ENCODE peak calls at places on chromosomes 12 and 14, in nine cellular contexts. One of them, this sample, is unnamed.

GRCh38 chr14:105087963-105088811 is 23.0 kb upstream of the GPR132 start:
- DNase-seq in LHCN-M2: peak
- DNase-seq in stimulated activated CD4-positive, alpha-beta T cell treated with anti-CD3 and anti-CD28 coated beads, Interleukin-4, amount 100 ng/mL, for 48 hours: no peak
- DNase-seq in astrocyte of the spinal cord: peak
- DNase-seq in stimulated activated CD8-positive, alpha-beta memory T cell treated with anti-CD3 and anti-CD28 coated beads, Interleukin-2, amount 100 ng/mL, for 48 hours: no peak
- DNase-seq in HTR-8/SVneo: peak
- DNase-seq in natural killer cell: no peak
- DNase-seq in adrenal gland: peak
- DNase-seq in NCI-H510A treated with DMSO at 0.1 percent for 48 hours: no peak
- DNase-seq in this sample: peak

GRCh38 chr12:71567562-71567961 is 96.1 kb downstream of the ZFC3H1 start:
- DNase-seq in LHCN-M2: peak
- DNase-seq in stimulated activated CD4-positive, alpha-beta T cell treated with anti-CD3 and anti-CD28 coated beads, Interleukin-4, amount 100 ng/mL, for 48 hours: no peak
- DNase-seq in astrocyte of the spinal cord: no peak
- DNase-seq in stimulated activated CD8-positive, alpha-beta memory T cell treated with anti-CD3 and anti-CD28 coated beads, Interleukin-2, amount 100 ng/mL, for 48 hours: no peak
- DNase-seq in HTR-8/SVneo: no peak
- DNase-seq in natural killer cell: no peak
- DNase-seq in adrenal gland: peak
- DNase-seq in NCI-H510A treated with DMSO at 0.1 percent for 48 hours: peak
- DNase-seq in this sample: no peak

GRCh38 chr14:67359319-67359774 is 257 bp downstream of the ATP6V1D start:
- DNase-seq in LHCN-M2: peak
- DNase-seq in stimulated activated CD4-positive, alpha-beta T cell treated with anti-CD3 and anti-CD28 coated beads, Interleukin-4, amount 100 ng/mL, for 48 hours: peak
- DNase-seq in astrocyte of the spinal cord: no peak
- DNase-seq in stimulated activated CD8-positive, alpha-beta memory T cell treated with anti-CD3 and anti-CD28 coated beads, Interleukin-2, amount 100 ng/mL, for 48 hours: no peak
- DNase-seq in HTR-8/SVneo: peak
- DNase-seq in natural killer cell: no peak
- DNase-seq in adrenal gland: peak
- DNase-seq in NCI-H510A treated with DMSO at 0.1 percent for 48 hours: no peak
- DNase-seq in this sample: peak

GRCh38 chr12:113314121-113314529 is 20.8 kb downstream of the SLC8B1 start:
- DNase-seq in LHCN-M2: no peak
- DNase-seq in stimulated activated CD4-positive, alpha-beta T cell treated with anti-CD3 and anti-CD28 coated beads, Interleukin-4, amount 100 ng/mL, for 48 hours: no peak
- DNase-seq in astrocyte of the spinal cord: no peak
- DNase-seq in stimulated activated CD8-positive, alpha-beta memory T cell treated with anti-CD3 and anti-CD28 coated beads, Interleukin-2, amount 100 ng/mL, for 48 hours: no peak
- DNase-seq in HTR-8/SVneo: no peak
- DNase-seq in natural killer cell: no peak
- DNase-seq in adrenal gland: no peak
- DNase-seq in NCI-H510A treated with DMSO at 0.1 percent for 48 hours: no peak
- DNase-seq in this sample: no peak

GRCh38 chr12:116665666-116666304 is 72.1 kb downstream of the SPRING1 start:
- DNase-seq in LHCN-M2: no peak
- DNase-seq in stimulated activated CD4-positive, alpha-beta T cell treated with anti-CD3 and anti-CD28 coated beads, Interleukin-4, amount 100 ng/mL, for 48 hours: no peak
- DNase-seq in astrocyte of the spinal cord: no peak
- DNase-seq in stimulated activated CD8-positive, alpha-beta memory T cell treated with anti-CD3 and anti-CD28 coated beads, Interleukin-2, amount 100 ng/mL, for 48 hours: no peak
- DNase-seq in HTR-8/SVneo: no peak
- DNase-seq in natural killer cell: no peak
- DNase-seq in adrenal gland: no peak
- DNase-seq in NCI-H510A treated with DMSO at 0.1 percent for 48 hours: no peak
- DNase-seq in this sample: no peak

GRCh38 chr12:47303207-47303606 is 223.4 kb upstream of the AMIGO2 start:
- DNase-seq in LHCN-M2: no peak
- DNase-seq in stimulated activated CD4-positive, alpha-beta T cell treated with anti-CD3 and anti-CD28 coated beads, Interleukin-4, amount 100 ng/mL, for 48 hours: no peak
- DNase-seq in astrocyte of the spinal cord: peak
- DNase-seq in stimulated activated CD8-positive, alpha-beta memory T cell treated with anti-CD3 and anti-CD28 coated beads, Interleukin-2, amount 100 ng/mL, for 48 hours: no peak
- DNase-seq in HTR-8/SVneo: no peak
- DNase-seq in natural killer cell: no peak
- DNase-seq in adrenal gland: no peak
- DNase-seq in NCI-H510A treated with DMSO at 0.1 percent for 48 hours: no peak
- DNase-seq in this sample: no peak

GRCh38 chr14:91140672-91141071 is 26.8 kb downstream of the DGLUCY start:
- DNase-seq in LHCN-M2: peak
- DNase-seq in stimulated activated CD4-positive, alpha-beta T cell treated with anti-CD3 and anti-CD28 coated beads, Interleukin-4, amount 100 ng/mL, for 48 hours: no peak
- DNase-seq in astrocyte of the spinal cord: peak
- DNase-seq in stimulated activated CD8-positive, alpha-beta memory T cell treated with anti-CD3 and anti-CD28 coated beads, Interleukin-2, amount 100 ng/mL, for 48 hours: no peak
- DNase-seq in HTR-8/SVneo: peak
- DNase-seq in natural killer cell: no peak
- DNase-seq in adrenal gland: no peak
- DNase-seq in NCI-H510A treated with DMSO at 0.1 percent for 48 hours: peak
- DNase-seq in this sample: peak

GRCh38 chr14:33590891-33591630 is 359.8 kb downstream of the EGLN3 start:
- DNase-seq in LHCN-M2: no peak
- DNase-seq in stimulated activated CD4-positive, alpha-beta T cell treated with anti-CD3 and anti-CD28 coated beads, Interleukin-4, amount 100 ng/mL, for 48 hours: no peak
- DNase-seq in astrocyte of the spinal cord: no peak
- DNase-seq in stimulated activated CD8-positive, alpha-beta memory T cell treated with anti-CD3 and anti-CD28 coated beads, Interleukin-2, amount 100 ng/mL, for 48 hours: no peak
- DNase-seq in HTR-8/SVneo: no peak
- DNase-seq in natural killer cell: no peak
- DNase-seq in adrenal gland: no peak
- DNase-seq in NCI-H510A treated with DMSO at 0.1 percent for 48 hours: no peak
- DNase-seq in this sample: no peak

GRCh38 chr12:93378373-93379310 is 917 bp downstream of the NUDT4 start:
- DNase-seq in LHCN-M2: peak
- DNase-seq in stimulated activated CD4-positive, alpha-beta T cell treated with anti-CD3 and anti-CD28 coated beads, Interleukin-4, amount 100 ng/mL, for 48 hours: peak
- DNase-seq in astrocyte of the spinal cord: peak
- DNase-seq in stimulated activated CD8-positive, alpha-beta memory T cell treated with anti-CD3 and anti-CD28 coated beads, Interleukin-2, amount 100 ng/mL, for 48 hours: peak
- DNase-seq in HTR-8/SVneo: peak
- DNase-seq in natural killer cell: peak
- DNase-seq in adrenal gland: peak
- DNase-seq in NCI-H510A treated with DMSO at 0.1 percent for 48 hours: peak
- DNase-seq in this sample: no peak

GRCh38 chr12:27817761-27818160 is 37.7 kb upstream of the MANSC4 start:
- DNase-seq in LHCN-M2: peak
- DNase-seq in stimulated activated CD4-positive, alpha-beta T cell treated with anti-CD3 and anti-CD28 coated beads, Interleukin-4, amount 100 ng/mL, for 48 hours: no peak
- DNase-seq in astrocyte of the spinal cord: no peak
- DNase-seq in stimulated activated CD8-positive, alpha-beta memory T cell treated with anti-CD3 and anti-CD28 coated beads, Interleukin-2, amount 100 ng/mL, for 48 hours: no peak
- DNase-seq in HTR-8/SVneo: no peak
- DNase-seq in natural killer cell: no peak
- DNase-seq in adrenal gland: no peak
- DNase-seq in NCI-H510A treated with DMSO at 0.1 percent for 48 hours: no peak
- DNase-seq in this sample: no peak

GRCh38 chr14:24976599-24976998 is 73.3 kb downstream of the STXBP6 start:
- DNase-seq in LHCN-M2: no peak
- DNase-seq in stimulated activated CD4-positive, alpha-beta T cell treated with anti-CD3 and anti-CD28 coated beads, Interleukin-4, amount 100 ng/mL, for 48 hours: no peak
- DNase-seq in astrocyte of the spinal cord: no peak
- DNase-seq in stimulated activated CD8-positive, alpha-beta memory T cell treated with anti-CD3 and anti-CD28 coated beads, Interleukin-2, amount 100 ng/mL, for 48 hours: no peak
- DNase-seq in HTR-8/SVneo: no peak
- DNase-seq in natural killer cell: no peak
- DNase-seq in adrenal gland: no peak
- DNase-seq in NCI-H510A treated with DMSO at 0.1 percent for 48 hours: no peak
- DNase-seq in this sample: no peak

GRCh38 chr12:79344855-79345840 is 345.6 kb downstream of the PAWR start:
- DNase-seq in LHCN-M2: peak
- DNase-seq in stimulated activated CD4-positive, alpha-beta T cell treated with anti-CD3 and anti-CD28 coated beads, Interleukin-4, amount 100 ng/mL, for 48 hours: no peak
- DNase-seq in astrocyte of the spinal cord: peak
- DNase-seq in stimulated activated CD8-positive, alpha-beta memory T cell treated with anti-CD3 and anti-CD28 coated beads, Interleukin-2, amount 100 ng/mL, for 48 hours: no peak
- DNase-seq in HTR-8/SVneo: peak
- DNase-seq in natural killer cell: no peak
- DNase-seq in adrenal gland: peak
- DNase-seq in NCI-H510A treated with DMSO at 0.1 percent for 48 hours: peak
- DNase-seq in this sample: peak

GRCh38 chr12:120043421-120043820 is 54.4 kb downstream of the BICDL1 start:
- DNase-seq in LHCN-M2: no peak
- DNase-seq in stimulated activated CD4-positive, alpha-beta T cell treated with anti-CD3 and anti-CD28 coated beads, Interleukin-4, amount 100 ng/mL, for 48 hours: no peak
- DNase-seq in astrocyte of the spinal cord: no peak
- DNase-seq in stimulated activated CD8-positive, alpha-beta memory T cell treated with anti-CD3 and anti-CD28 coated beads, Interleukin-2, amount 100 ng/mL, for 48 hours: no peak
- DNase-seq in HTR-8/SVneo: no peak
- DNase-seq in natural killer cell: no peak
- DNase-seq in adrenal gland: no peak
- DNase-seq in NCI-H510A treated with DMSO at 0.1 percent for 48 hours: peak
- DNase-seq in this sample: no peak

GRCh38 chr14:93009471-93010117 is 86.6 kb downstream of the CHGA start:
- DNase-seq in LHCN-M2: peak
- DNase-seq in stimulated activated CD4-positive, alpha-beta T cell treated with anti-CD3 and anti-CD28 coated beads, Interleukin-4, amount 100 ng/mL, for 48 hours: no peak
- DNase-seq in astrocyte of the spinal cord: no peak
- DNase-seq in stimulated activated CD8-positive, alpha-beta memory T cell treated with anti-CD3 and anti-CD28 coated beads, Interleukin-2, amount 100 ng/mL, for 48 hours: no peak
- DNase-seq in HTR-8/SVneo: no peak
- DNase-seq in natural killer cell: no peak
- DNase-seq in adrenal gland: no peak
- DNase-seq in NCI-H510A treated with DMSO at 0.1 percent for 48 hours: no peak
- DNase-seq in this sample: no peak

GRCh38 chr14:80364274-80364673 is 153.0 kb upstream of the DIO2 start:
- DNase-seq in LHCN-M2: peak
- DNase-seq in stimulated activated CD4-positive, alpha-beta T cell treated with anti-CD3 and anti-CD28 coated beads, Interleukin-4, amount 100 ng/mL, for 48 hours: no peak
- DNase-seq in astrocyte of the spinal cord: peak
- DNase-seq in stimulated activated CD8-positive, alpha-beta memory T cell treated with anti-CD3 and anti-CD28 coated beads, Interleukin-2, amount 100 ng/mL, for 48 hours: no peak
- DNase-seq in HTR-8/SVneo: no peak
- DNase-seq in natural killer cell: no peak
- DNase-seq in adrenal gland: no peak
- DNase-seq in NCI-H510A treated with DMSO at 0.1 percent for 48 hours: peak
- DNase-seq in this sample: no peak

GRCh38 chr14:65808390-65808789 is 395.9 kb downstream of the FUT8 start:
- DNase-seq in LHCN-M2: no peak
- DNase-seq in stimulated activated CD4-positive, alpha-beta T cell treated with anti-CD3 and anti-CD28 coated beads, Interleukin-4, amount 100 ng/mL, for 48 hours: no peak
- DNase-seq in astrocyte of the spinal cord: no peak
- DNase-seq in stimulated activated CD8-positive, alpha-beta memory T cell treated with anti-CD3 and anti-CD28 coated beads, Interleukin-2, amount 100 ng/mL, for 48 hours: no peak
- DNase-seq in HTR-8/SVneo: no peak
- DNase-seq in natural killer cell: no peak
- DNase-seq in adrenal gland: no peak
- DNase-seq in NCI-H510A treated with DMSO at 0.1 percent for 48 hours: no peak
- DNase-seq in this sample: no peak

GRCh38 chr12:51009038-51009437 is 17.1 kb downstream of the SLC11A2 start:
- DNase-seq in LHCN-M2: peak
- DNase-seq in stimulated activated CD4-positive, alpha-beta T cell treated with anti-CD3 and anti-CD28 coated beads, Interleukin-4, amount 100 ng/mL, for 48 hours: peak
- DNase-seq in astrocyte of the spinal cord: peak
- DNase-seq in stimulated activated CD8-positive, alpha-beta memory T cell treated with anti-CD3 and anti-CD28 coated beads, Interleukin-2, amount 100 ng/mL, for 48 hours: no peak
- DNase-seq in HTR-8/SVneo: no peak
- DNase-seq in natural killer cell: peak
- DNase-seq in adrenal gland: peak
- DNase-seq in NCI-H510A treated with DMSO at 0.1 percent for 48 hours: no peak
- DNase-seq in this sample: no peak

GRCh38 chr14:55327179-55327578 is 56.0 kb downstream of the FBXO34 start:
- DNase-seq in LHCN-M2: no peak
- DNase-seq in stimulated activated CD4-positive, alpha-beta T cell treated with anti-CD3 and anti-CD28 coated beads, Interleukin-4, amount 100 ng/mL, for 48 hours: no peak
- DNase-seq in astrocyte of the spinal cord: no peak
- DNase-seq in stimulated activated CD8-positive, alpha-beta memory T cell treated with anti-CD3 and anti-CD28 coated beads, Interleukin-2, amount 100 ng/mL, for 48 hours: no peak
- DNase-seq in HTR-8/SVneo: no peak
- DNase-seq in natural killer cell: no peak
- DNase-seq in adrenal gland: no peak
- DNase-seq in NCI-H510A treated with DMSO at 0.1 percent for 48 hours: no peak
- DNase-seq in this sample: no peak

GRCh38 chr12:109703684-109704083 is 9.9 kb upstream of the FAM222A start:
- DNase-seq in LHCN-M2: no peak
- DNase-seq in stimulated activated CD4-positive, alpha-beta T cell treated with anti-CD3 and anti-CD28 coated beads, Interleukin-4, amount 100 ng/mL, for 48 hours: no peak
- DNase-seq in astrocyte of the spinal cord: no peak
- DNase-seq in stimulated activated CD8-positive, alpha-beta memory T cell treated with anti-CD3 and anti-CD28 coated beads, Interleukin-2, amount 100 ng/mL, for 48 hours: no peak
- DNase-seq in HTR-8/SVneo: no peak
- DNase-seq in natural killer cell: no peak
- DNase-seq in adrenal gland: no peak
- DNase-seq in NCI-H510A treated with DMSO at 0.1 percent for 48 hours: no peak
- DNase-seq in this sample: no peak

GRCh38 chr14:30621354-30621953 is 665 bp upstream of the SCFD1 start:
- DNase-seq in LHCN-M2: no peak
- DNase-seq in stimulated activated CD4-positive, alpha-beta T cell treated with anti-CD3 and anti-CD28 coated beads, Interleukin-4, amount 100 ng/mL, for 48 hours: no peak
- DNase-seq in astrocyte of the spinal cord: no peak
- DNase-seq in stimulated activated CD8-positive, alpha-beta memory T cell treated with anti-CD3 and anti-CD28 coated beads, Interleukin-2, amount 100 ng/mL, for 48 hours: no peak
- DNase-seq in HTR-8/SVneo: no peak
- DNase-seq in natural killer cell: no peak
- DNase-seq in adrenal gland: peak
- DNase-seq in NCI-H510A treated with DMSO at 0.1 percent for 48 hours: peak
- DNase-seq in this sample: peak

GRCh38 chr14:103057028-103057371 is 349 bp downstream of the CDC42BPB start:
- DNase-seq in LHCN-M2: peak
- DNase-seq in stimulated activated CD4-positive, alpha-beta T cell treated with anti-CD3 and anti-CD28 coated beads, Interleukin-4, amount 100 ng/mL, for 48 hours: no peak
- DNase-seq in astrocyte of the spinal cord: peak
- DNase-seq in stimulated activated CD8-positive, alpha-beta memory T cell treated with anti-CD3 and anti-CD28 coated beads, Interleukin-2, amount 100 ng/mL, for 48 hours: no peak
- DNase-seq in HTR-8/SVneo: no peak
- DNase-seq in natural killer cell: no peak
- DNase-seq in adrenal gland: no peak
- DNase-seq in NCI-H510A treated with DMSO at 0.1 percent for 48 hours: no peak
- DNase-seq in this sample: no peak

GRCh38 chr14:31568671-31569070 is 7.5 kb downstream of the NUBPL start:
- DNase-seq in LHCN-M2: peak
- DNase-seq in stimulated activated CD4-positive, alpha-beta T cell treated with anti-CD3 and anti-CD28 coated beads, Interleukin-4, amount 100 ng/mL, for 48 hours: no peak
- DNase-seq in astrocyte of the spinal cord: peak
- DNase-seq in stimulated activated CD8-positive, alpha-beta memory T cell treated with anti-CD3 and anti-CD28 coated beads, Interleukin-2, amount 100 ng/mL, for 48 hours: no peak
- DNase-seq in HTR-8/SVneo: no peak
- DNase-seq in natural killer cell: no peak
- DNase-seq in adrenal gland: peak
- DNase-seq in NCI-H510A treated with DMSO at 0.1 percent for 48 hours: no peak
- DNase-seq in this sample: no peak

GRCh38 chr12:49043856-49044258 is 16.7 kb downstream of the KMT2D start:
- DNase-seq in LHCN-M2: peak
- DNase-seq in stimulated activated CD4-positive, alpha-beta T cell treated with anti-CD3 and anti-CD28 coated beads, Interleukin-4, amount 100 ng/mL, for 48 hours: peak
- DNase-seq in astrocyte of the spinal cord: peak
- DNase-seq in stimulated activated CD8-positive, alpha-beta memory T cell treated with anti-CD3 and anti-CD28 coated beads, Interleukin-2, amount 100 ng/mL, for 48 hours: peak
- DNase-seq in HTR-8/SVneo: no peak
- DNase-seq in natural killer cell: peak
- DNase-seq in adrenal gland: peak
- DNase-seq in NCI-H510A treated with DMSO at 0.1 percent for 48 hours: peak
- DNase-seq in this sample: no peak

GRCh38 chr12:98719515-98720504 is 74.7 kb downstream of the APAF1 start:
- DNase-seq in LHCN-M2: no peak
- DNase-seq in stimulated activated CD4-positive, alpha-beta T cell treated with anti-CD3 and anti-CD28 coated beads, Interleukin-4, amount 100 ng/mL, for 48 hours: no peak
- DNase-seq in astrocyte of the spinal cord: no peak
- DNase-seq in stimulated activated CD8-positive, alpha-beta memory T cell treated with anti-CD3 and anti-CD28 coated beads, Interleukin-2, amount 100 ng/mL, for 48 hours: no peak
- DNase-seq in HTR-8/SVneo: no peak
- DNase-seq in natural killer cell: no peak
- DNase-seq in adrenal gland: no peak
- DNase-seq in NCI-H510A treated with DMSO at 0.1 percent for 48 hours: no peak
- DNase-seq in this sample: no peak

GRCh38 chr14:71488703-71489141 is 443.5 kb upstream of the RGS6 start:
- DNase-seq in LHCN-M2: peak
- DNase-seq in stimulated activated CD4-positive, alpha-beta T cell treated with anti-CD3 and anti-CD28 coated beads, Interleukin-4, amount 100 ng/mL, for 48 hours: no peak
- DNase-seq in astrocyte of the spinal cord: peak
- DNase-seq in stimulated activated CD8-positive, alpha-beta memory T cell treated with anti-CD3 and anti-CD28 coated beads, Interleukin-2, amount 100 ng/mL, for 48 hours: no peak
- DNase-seq in HTR-8/SVneo: no peak
- DNase-seq in natural killer cell: no peak
- DNase-seq in adrenal gland: no peak
- DNase-seq in NCI-H510A treated with DMSO at 0.1 percent for 48 hours: no peak
- DNase-seq in this sample: no peak

GRCh38 chr12:53729659-53730058 is 2.4 kb upstream of the CALCOCO1 start:
- DNase-seq in LHCN-M2: peak
- DNase-seq in stimulated activated CD4-positive, alpha-beta T cell treated with anti-CD3 and anti-CD28 coated beads, Interleukin-4, amount 100 ng/mL, for 48 hours: no peak
- DNase-seq in astrocyte of the spinal cord: no peak
- DNase-seq in stimulated activated CD8-positive, alpha-beta memory T cell treated with anti-CD3 and anti-CD28 coated beads, Interleukin-2, amount 100 ng/mL, for 48 hours: no peak
- DNase-seq in HTR-8/SVneo: no peak
- DNase-seq in natural killer cell: no peak
- DNase-seq in adrenal gland: no peak
- DNase-seq in NCI-H510A treated with DMSO at 0.1 percent for 48 hours: no peak
- DNase-seq in this sample: no peak

GRCh38 chr12:12899530-12900380 is 8.4 kb downstream of the GPRC5A start:
- DNase-seq in LHCN-M2: peak
- DNase-seq in stimulated activated CD4-positive, alpha-beta T cell treated with anti-CD3 and anti-CD28 coated beads, Interleukin-4, amount 100 ng/mL, for 48 hours: peak
- DNase-seq in astrocyte of the spinal cord: peak
- DNase-seq in stimulated activated CD8-positive, alpha-beta memory T cell treated with anti-CD3 and anti-CD28 coated beads, Interleukin-2, amount 100 ng/mL, for 48 hours: no peak
- DNase-seq in HTR-8/SVneo: no peak
- DNase-seq in natural killer cell: no peak
- DNase-seq in adrenal gland: peak
- DNase-seq in NCI-H510A treated with DMSO at 0.1 percent for 48 hours: no peak
- DNase-seq in this sample: peak

GRCh38 chr14:96095581-96096476 is 56.7 kb downstream of the C14orf132 start:
- DNase-seq in LHCN-M2: peak
- DNase-seq in stimulated activated CD4-positive, alpha-beta T cell treated with anti-CD3 and anti-CD28 coated beads, Interleukin-4, amount 100 ng/mL, for 48 hours: no peak
- DNase-seq in astrocyte of the spinal cord: peak
- DNase-seq in stimulated activated CD8-positive, alpha-beta memory T cell treated with anti-CD3 and anti-CD28 coated beads, Interleukin-2, amount 100 ng/mL, for 48 hours: no peak
- DNase-seq in HTR-8/SVneo: peak
- DNase-seq in natural killer cell: no peak
- DNase-seq in adrenal gland: no peak
- DNase-seq in NCI-H510A treated with DMSO at 0.1 percent for 48 hours: peak
- DNase-seq in this sample: no peak

GRCh38 chr12:57046947-57047890 is 2.7 kb downstream of the MYO1A start:
- DNase-seq in LHCN-M2: no peak
- DNase-seq in stimulated activated CD4-positive, alpha-beta T cell treated with anti-CD3 and anti-CD28 coated beads, Interleukin-4, amount 100 ng/mL, for 48 hours: peak
- DNase-seq in astrocyte of the spinal cord: no peak
- DNase-seq in stimulated activated CD8-positive, alpha-beta memory T cell treated with anti-CD3 and anti-CD28 coated beads, Interleukin-2, amount 100 ng/mL, for 48 hours: peak
- DNase-seq in HTR-8/SVneo: no peak
- DNase-seq in natural killer cell: peak
- DNase-seq in adrenal gland: no peak
- DNase-seq in NCI-H510A treated with DMSO at 0.1 percent for 48 hours: no peak
- DNase-seq in this sample: no peak

GRCh38 chr14:28603606-28604005 is 163.0 kb upstream of the FOXG1 start:
- DNase-seq in LHCN-M2: peak
- DNase-seq in stimulated activated CD4-positive, alpha-beta T cell treated with anti-CD3 and anti-CD28 coated beads, Interleukin-4, amount 100 ng/mL, for 48 hours: no peak
- DNase-seq in astrocyte of the spinal cord: no peak
- DNase-seq in stimulated activated CD8-positive, alpha-beta memory T cell treated with anti-CD3 and anti-CD28 coated beads, Interleukin-2, amount 100 ng/mL, for 48 hours: no peak
- DNase-seq in HTR-8/SVneo: no peak
- DNase-seq in natural killer cell: no peak
- DNase-seq in adrenal gland: no peak
- DNase-seq in NCI-H510A treated with DMSO at 0.1 percent for 48 hours: no peak
- DNase-seq in this sample: no peak

GRCh38 chr14:64296561-64296960 is 2.4 kb upstream of the ESR2 start:
- DNase-seq in LHCN-M2: peak
- DNase-seq in stimulated activated CD4-positive, alpha-beta T cell treated with anti-CD3 and anti-CD28 coated beads, Interleukin-4, amount 100 ng/mL, for 48 hours: no peak
- DNase-seq in astrocyte of the spinal cord: peak
- DNase-seq in stimulated activated CD8-positive, alpha-beta memory T cell treated with anti-CD3 and anti-CD28 coated beads, Interleukin-2, amount 100 ng/mL, for 48 hours: no peak
- DNase-seq in HTR-8/SVneo: no peak
- DNase-seq in natural killer cell: no peak
- DNase-seq in adrenal gland: no peak
- DNase-seq in NCI-H510A treated with DMSO at 0.1 percent for 48 hours: no peak
- DNase-seq in this sample: no peak